ENCODE peak calls at places on chromosomes 4 and X, in four cellular contexts. Z is right cardiac atrium, Q is SJSA1, N is cardiac muscle cell. X is an unnamed sample.

GRCh38 chr4:148834804-148835598 is 392.8 kb upstream of the NR3C2 start:
- DNase-seq in Z (peak; percentile 8), Q (no peak), N (peak; percentile 84), X (no peak)

GRCh38 chrX:108216405-108216804 is 124.8 kb downstream of the ATG4A start:
- DNase-seq in Z (no peak), Q (no peak), N (no peak), X (no peak)

GRCh38 chrX:54357414-54358377 is at the start of gene WNK3:
- DNase-seq in Z (peak; percentile 85), Q (peak; percentile 14), N (peak; percentile 88), X (peak; percentile 83)

GRCh38 chrX:103774070-103774642 is 2.5 kb upstream of the PLP1 start:
- DNase-seq in Z (no peak), Q (peak; percentile 13), N (peak; percentile 17), X (no peak)

GRCh38 chr4:1855334-1856070 is 454 bp downstream of the LETM1 start:
- DNase-seq in Z (peak; percentile 57), Q (peak; percentile 5), N (peak; percentile 38), X (no peak)

GRCh38 chr4:7788687-7789425 is 150.8 kb downstream of the AFAP1 start:
- DNase-seq in Z (peak; percentile 45), Q (no peak), N (no peak), X (no peak)

GRCh38 chr4:17884063-17884462 is 73.3 kb downstream of the NCAPG start:
- DNase-seq in Z (no peak), Q (no peak), N (no peak), X (no peak)

GRCh38 chr4:128068927-128069326 is 7.8 kb downstream of the LARP1B start:
- DNase-seq in Z (no peak), Q (no peak), N (no peak), X (no peak)

GRCh38 chr4:183229397-183229796 is 90.7 kb downstream of the CLDN22 start:
- DNase-seq in Z (no peak), Q (no peak), N (no peak), X (no peak)

GRCh38 chrX:115234220-115234557 is 293 bp upstream of the LRCH2 start:
- DNase-seq in Z (no peak), Q (no peak), N (no peak), X (no peak)

GRCh38 chr4:86108152-86108551 is 251.7 kb downstream of the MAPK10 start:
- DNase-seq in Z (no peak), Q (no peak), N (no peak), X (no peak)

GRCh38 chr4:121485190-121485804 is 104.5 kb upstream of the QRFPR start:
- DNase-seq in Z (no peak), Q (no peak), N (no peak), X (no peak)

GRCh38 chr4:99863804-99864203 is 30.4 kb downstream of the LAMTOR3 start:
- DNase-seq in Z (no peak), Q (no peak), N (no peak), X (no peak)

GRCh38 chr4:163332526-163333405 is at the start of gene NPY1R:
- DNase-seq in Z (peak; percentile 69), Q (peak; percentile 42), N (peak; percentile 87), X (peak; percentile 82)

GRCh38 chrX:85516131-85516530 is 136.7 kb upstream of the POF1B start:
- DNase-seq in Z (no peak), Q (no peak), N (no peak), X (no peak)

GRCh38 chrX:120755066-120755846 is 120.4 kb downstream of the CT47B1 start:
- DNase-seq in Z (no peak), Q (no peak), N (no peak), X (no peak)

GRCh38 chr4:15336410-15337184 is 91.2 kb upstream of the C1QTNF7 start:
- DNase-seq in Z (no peak), Q (no peak), N (no peak), X (no peak)

GRCh38 chr4:117429061-117429460 is 343.7 kb upstream of the TRAM1L1 start:
- DNase-seq in Z (no peak), Q (no peak), N (no peak), X (no peak)

GRCh38 chr4:58809366-58809765 is 1699.2 kb upstream of the IGFBP7 start:
- DNase-seq in Z (no peak), Q (no peak), N (no peak), X (no peak)

GRCh38 chr4:7892212-7893019 is 47.2 kb downstream of the AFAP1 start:
- DNase-seq in Z (no peak), Q (peak; percentile 30), N (no peak), X (no peak)

GRCh38 chr4:242121-242848 is 63.0 kb downstream of the ZNF732 start:
- DNase-seq in Z (peak; percentile 41), Q (no peak), N (peak; percentile 73), X (no peak)

GRCh38 chr4:99447079-99447478 is 11.9 kb upstream of the ADH7 start:
- DNase-seq in Z (no peak), Q (peak; percentile 38), N (no peak), X (no peak)

GRCh38 chr4:151408630-151409469 is at the start of gene FHIP1A:
- DNase-seq in Z (peak; percentile 59), Q (peak; percentile 30), N (peak; percentile 96), X (peak; percentile 82)

GRCh38 chr4:169810325-169811323 is 52.9 kb upstream of the HPF1 start:
- DNase-seq in Z (no peak), Q (peak; percentile 41), N (peak; percentile 86), X (no peak)

GRCh38 chrX:50698944-50699343 is 115.0 kb downstream of the SHROOM4 start:
- DNase-seq in Z (no peak), Q (peak; percentile 63), N (no peak), X (no peak)

GRCh38 chrX:70264784-70265183 is 3.4 kb upstream of the ARR3 start:
- DNase-seq in Z (no peak), Q (no peak), N (peak; percentile 12), X (no peak)

GRCh38 chr4:99722006-99722405 is 64.4 kb upstream of the C4orf54 start:
- DNase-seq in Z (no peak), Q (no peak), N (no peak), X (no peak)

GRCh38 chr4:184282895-184283654 is 65.4 kb upstream of the ENPP6 start:
- DNase-seq in Z (no peak), Q (no peak), N (no peak), X (no peak)

GRCh38 chrX:96703816-96704215 is 19.2 kb downstream of the DIAPH2 start:
- DNase-seq in Z (no peak), Q (peak; percentile 0), N (no peak), X (no peak)

GRCh38 chrX:78619829-78620228 is 39.3 kb downstream of the RTL3 start:
- DNase-seq in Z (peak; percentile 40), Q (no peak), N (no peak), X (no peak)

GRCh38 chr4:3389186-3389878 is 52.4 kb upstream of the HGFAC start:
- DNase-seq in Z (no peak), Q (no peak), N (no peak), X (no peak)

GRCh38 chrX:69153060-69153730 is 12.1 kb downstream of the PJA1 start:
- DNase-seq in Z (peak; percentile 68), Q (no peak), N (peak; percentile 82), X (peak; percentile 71)

GRCh38 chr4:7295917-7296660 is 103.8 kb downstream of the SORCS2 start:
- DNase-seq in Z (peak; percentile 44), Q (no peak), N (peak; percentile 35), X (no peak)

GRCh38 chrX:140799216-140799615 is 89.7 kb downstream of the LINC00632 start:
- DNase-seq in Z (no peak), Q (no peak), N (no peak), X (no peak)

GRCh38 chrX:19785647-19786046 is 101.8 kb downstream of the SH3KBP1 start:
- DNase-seq in Z (no peak), Q (no peak), N (no peak), X (no peak)

GRCh38 chr4:165493359-165493758 is 114.6 kb downstream of the CPE start:
- DNase-seq in Z (peak; percentile 71), Q (peak; percentile 30), N (peak; percentile 79), X (no peak)

GRCh38 chr4:73922766-73923630 is 53.8 kb downstream of the CXCL1 start:
- DNase-seq in Z (no peak), Q (peak; percentile 21), N (no peak), X (no peak)

GRCh38 chr4:186189656-186190055 is 1.7 kb upstream of the CYP4V2 start:
- DNase-seq in Z (no peak), Q (no peak), N (no peak), X (no peak)
- H3K27ac ChIP-seq in Z (peak overlapping the region; percentile 59), Q (no peak overlapping the region), N (no peak overlapping the region), X (peak overlapping the region; percentile 6)

GRCh38 chrX:95059909-95060308 is 1385.9 kb downstream of the FAM133A start:
- DNase-seq in Z (no peak), Q (peak; percentile 14), N (no peak), X (no peak)

GRCh38 chrX:95057341-95057740 is 1383.3 kb downstream of the FAM133A start:
- DNase-seq in Z (no peak), Q (peak; percentile 16), N (no peak), X (no peak)

GRCh38 chrX:95055991-95056390 is 1382.0 kb downstream of the FAM133A start:
- DNase-seq in Z (no peak), Q (no peak), N (no peak), X (no peak)

GRCh38 chrX:95056901-95057300 is 1382.9 kb downstream of the FAM133A start:
- DNase-seq in Z (no peak), Q (no peak), N (no peak), X (no peak)

GRCh38 chrX:95058815-95059214 is 1384.8 kb downstream of the FAM133A start:
- DNase-seq in Z (no peak), Q (peak; percentile 35), N (no peak), X (no peak)
- H3K4me3 ChIP-seq in Z (no peak overlapping the region), Q (no peak overlapping the region), N (no peak overlapping the region), X (no peak overlapping the region)

DNA sequence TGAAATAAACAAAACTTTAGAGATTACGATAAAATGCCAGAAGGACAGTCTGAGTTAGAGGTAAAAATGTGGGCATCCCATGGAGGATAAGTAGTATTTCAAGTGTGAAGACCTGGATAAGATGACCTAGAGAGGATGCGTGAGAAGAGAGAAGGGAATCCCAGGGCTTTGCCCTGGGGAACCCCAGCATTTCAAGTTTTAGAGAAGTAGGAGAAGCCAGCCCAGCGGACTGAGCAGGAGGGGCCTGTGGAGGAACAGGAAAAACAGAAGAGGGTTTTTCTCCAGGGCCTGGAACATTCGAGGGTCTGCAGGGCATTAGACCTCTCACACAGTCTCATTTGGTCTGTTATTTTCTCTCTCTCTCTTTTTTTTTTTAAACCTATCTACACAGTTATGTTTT is 2.9 kb upstream of the CFP start:
- DNase-seq in Z (no peak), Q (no peak), N (no peak), X (no peak)
- H3K27ac ChIP-seq in Z (no peak overlapping the region), Q (no peak overlapping the region), N (no peak overlapping the region), X (no peak overlapping the region)

GRCh38 chrX:154380787-154381186 is 1.7 kb downstream of the EMD start:
- DNase-seq in Z (no peak), Q (no peak), N (no peak), X (no peak)
- H3K4me3 ChIP-seq in Z (no peak overlapping the region), Q (peak overlapping the region; percentile 77), N (no peak overlapping the region), X (peak overlapping the region; percentile 93)

DNA sequence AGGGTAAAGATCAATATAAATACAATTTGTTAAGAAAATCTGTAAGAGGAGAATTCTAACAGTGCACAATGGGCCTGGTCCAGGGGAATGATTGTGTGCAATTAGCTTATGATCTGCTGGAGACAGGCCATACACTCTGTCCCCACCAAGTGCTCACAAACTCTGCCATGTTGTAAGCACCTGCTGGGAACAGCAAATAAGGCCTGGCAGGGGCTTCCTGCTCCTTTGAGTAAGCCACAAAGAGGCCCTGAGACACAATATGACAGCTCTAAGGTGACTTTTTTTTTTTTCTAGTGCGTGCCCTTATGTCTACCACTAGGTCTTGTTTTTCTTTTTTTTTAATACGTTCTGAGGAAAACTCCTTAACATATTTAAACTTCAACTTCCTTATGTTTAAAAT is 866.3 kb upstream of the PCDH7 start:
- DNase-seq in Z (no peak), Q (no peak), N (no peak), X (no peak)
- H3K27ac ChIP-seq in Z (no peak overlapping the region), Q (no peak overlapping the region), N (no peak overlapping the region), X (no peak overlapping the region)

GRCh38 chrX:155876704-155877103 is 4.4 kb upstream of the VAMP7 start:
- DNase-seq in Z (no peak), Q (no peak), N (no peak), X (no peak)
- H3K4me3 ChIP-seq in Z (no peak overlapping the region), Q (no peak overlapping the region), N (no peak overlapping the region), X (no peak overlapping the region)

X was measured in coronary artery.